ENCODE peak calls at places on chromosomes 5 and 9, in ten cellular contexts. N is astrocyte of the spinal cord, S is AG04449, O is kidney, Z is B cell, B is endothelial cell, G is GM12865, F is transverse colon, I is Calu3, L is uterus. Q is an unnamed sample.
A peak's percentile ranks its signal among the peaks of the same experiment; 100 is the strongest.

GRCh38 chr5:176589039-176589769 is 20.8 kb downstream of the GPRIN1 start:
- DNase-seq in N (no peak), S (no peak), O (no peak), Z (no peak), B (no peak), G (no peak), F (no peak), I (no peak), L (no peak), Q (no peak)

GRCh38 chr5:157473383-157474370 is 13.7 kb downstream of the NIPAL4 start:
- DNase-seq in N (peak; percentile 45), S (peak; percentile 67), O (no peak), Z (no peak), B (no peak), G (no peak), F (no peak), I (no peak), L (no peak), Q (no peak)

GRCh38 chr9:106697799-106698591 is 165.0 kb upstream of the ZNF462 start:
- DNase-seq in N (peak; percentile 55), S (peak; percentile 52), O (peak; percentile 88), Z (no peak), B (no peak), G (no peak), F (peak; percentile 39), I (peak; percentile 40), L (peak; percentile 67), Q (no peak)

GRCh38 chr9:106980551-106981101 is 117.7 kb downstream of the ZNF462 start:
- DNase-seq in N (peak; percentile 24), S (no peak), O (no peak), Z (no peak), B (no peak), G (peak; percentile 30), F (no peak), I (no peak), L (no peak), Q (no peak)

GRCh38 chr5:107993341-107993740 is 322.6 kb upstream of the EFNA5 start:
- DNase-seq in N (no peak), S (no peak), O (no peak), Z (no peak), B (no peak), G (no peak), F (no peak), I (no peak), L (no peak), Q (no peak)

GRCh38 chr9:1207681-1208080 is 157.5 kb downstream of the DMRT2 start:
- DNase-seq in N (peak; percentile 44), S (peak; percentile 80), O (no peak), Z (no peak), B (no peak), G (no peak), F (no peak), I (no peak), L (peak; percentile 46), Q (no peak)

GRCh38 chr5:18281947-18282557 is 647.8 kb downstream of the TAF11L14 start:
- DNase-seq in N (peak; percentile 65), S (peak; percentile 9), O (no peak), Z (no peak), B (no peak), G (peak; percentile 8), F (no peak), I (no peak), L (no peak), Q (no peak)

GRCh38 chr5:65017636-65018035 is 248.9 kb downstream of the CWC27 start:
- DNase-seq in N (peak; percentile 81), S (no peak), O (no peak), Z (no peak), B (no peak), G (no peak), F (no peak), I (no peak), L (no peak), Q (no peak)

GRCh38 chr5:53560028-53560427 is 411 bp upstream of the NDUFS4 start:
- DNase-seq in N (no peak), S (no peak), O (no peak), Z (no peak), B (no peak), G (no peak), F (no peak), I (no peak), L (no peak), Q (no peak)

GRCh38 chr5:118506453-118506852 is 481.9 kb downstream of the DTWD2 start:
- DNase-seq in N (no peak), S (no peak), O (no peak), Z (no peak), B (no peak), G (peak; percentile 59), F (no peak), I (no peak), L (no peak), Q (no peak)

GRCh38 chr5:31757813-31758212 is 118.9 kb downstream of the PDZD2 start:
- DNase-seq in N (no peak), S (no peak), O (no peak), Z (no peak), B (no peak), G (no peak), F (no peak), I (no peak), L (no peak), Q (no peak)

GRCh38 chr5:66224273-66224672 is 80.2 kb downstream of the SREK1 start:
- DNase-seq in N (no peak), S (no peak), O (no peak), Z (no peak), B (no peak), G (no peak), F (no peak), I (no peak), L (no peak), Q (no peak)

GRCh38 chr5:139272471-139273321 is 20.8 kb upstream of the MATR3 start:
- DNase-seq in N (peak; percentile 32), S (no peak), O (no peak), Z (no peak), B (no peak), G (peak; percentile 64), F (peak; percentile 85), I (peak; percentile 65), L (no peak), Q (no peak)

GRCh38 chr9:127651697-127652610 is 39.9 kb downstream of the STXBP1 start:
- DNase-seq in N (no peak), S (no peak), O (no peak), Z (no peak), B (no peak), G (no peak), F (no peak), I (no peak), L (no peak), Q (no peak)

GRCh38 chr9:21404146-21404545 is 4.8 kb upstream of the IFNA8 start:
- DNase-seq in N (no peak), S (no peak), O (no peak), Z (no peak), B (no peak), G (no peak), F (no peak), I (no peak), L (no peak), Q (no peak)

GRCh38 chr5:160118349-160119141 is 705 bp downstream of the PWWP2A start:
- DNase-seq in N (no peak), S (no peak), O (no peak), Z (peak; percentile 81), B (no peak), G (peak; percentile 46), F (peak; percentile 60), I (peak; percentile 44), L (peak; percentile 59), Q (peak; percentile 33)

GRCh38 chr9:97525451-97525850 is 24.0 kb downstream of the TMOD1 start:
- DNase-seq in N (no peak), S (peak; percentile 14), O (no peak), Z (no peak), B (no peak), G (peak; percentile 40), F (no peak), I (no peak), L (no peak), Q (no peak)

GRCh38 chr5:59587489-59588337 is 305.8 kb downstream of the PDE4D start:
- DNase-seq in N (peak; percentile 87), S (no peak), O (peak; percentile 86), Z (no peak), B (peak; percentile 65), G (no peak), F (peak; percentile 79), I (peak; percentile 77), L (peak; percentile 25), Q (peak; percentile 39)
- TF ChIP-seq CTCF in N (peak; percentile 52), S (peak; percentile 31), O (no peak), Z (no peak), B (no peak), G (no peak), F (no peak), I (no peak), L (no peak), Q (peak; percentile 27)

DNA sequence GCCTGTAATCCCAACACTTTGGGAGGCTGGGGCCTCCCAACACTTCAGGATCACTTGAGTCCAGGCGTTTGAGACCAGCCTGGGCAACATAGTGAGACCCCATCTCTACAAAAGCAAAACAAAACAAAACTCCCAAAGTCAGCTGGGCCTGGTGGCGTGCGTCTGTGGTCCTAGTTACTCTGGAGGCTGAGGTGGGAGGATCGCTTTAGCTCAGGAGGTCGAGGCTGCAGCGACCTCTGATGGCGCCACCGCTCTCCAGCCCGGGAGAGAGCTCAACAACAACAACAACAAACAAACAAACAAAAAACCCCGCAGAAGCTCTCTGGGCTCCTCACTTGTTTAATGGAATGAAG is 528 bp downstream of the ACOT12 start:
- DNase-seq in N (no peak), S (no peak), O (no peak), Z (no peak), B (no peak), G (no peak), F (no peak), I (no peak), L (no peak), Q (no peak)
- TF ChIP-seq CTCF in N (peak; percentile 5), S (no peak), O (no peak), Z (no peak), B (no peak), G (no peak), F (no peak), I (no peak), L (no peak), Q (no peak)

DNA sequence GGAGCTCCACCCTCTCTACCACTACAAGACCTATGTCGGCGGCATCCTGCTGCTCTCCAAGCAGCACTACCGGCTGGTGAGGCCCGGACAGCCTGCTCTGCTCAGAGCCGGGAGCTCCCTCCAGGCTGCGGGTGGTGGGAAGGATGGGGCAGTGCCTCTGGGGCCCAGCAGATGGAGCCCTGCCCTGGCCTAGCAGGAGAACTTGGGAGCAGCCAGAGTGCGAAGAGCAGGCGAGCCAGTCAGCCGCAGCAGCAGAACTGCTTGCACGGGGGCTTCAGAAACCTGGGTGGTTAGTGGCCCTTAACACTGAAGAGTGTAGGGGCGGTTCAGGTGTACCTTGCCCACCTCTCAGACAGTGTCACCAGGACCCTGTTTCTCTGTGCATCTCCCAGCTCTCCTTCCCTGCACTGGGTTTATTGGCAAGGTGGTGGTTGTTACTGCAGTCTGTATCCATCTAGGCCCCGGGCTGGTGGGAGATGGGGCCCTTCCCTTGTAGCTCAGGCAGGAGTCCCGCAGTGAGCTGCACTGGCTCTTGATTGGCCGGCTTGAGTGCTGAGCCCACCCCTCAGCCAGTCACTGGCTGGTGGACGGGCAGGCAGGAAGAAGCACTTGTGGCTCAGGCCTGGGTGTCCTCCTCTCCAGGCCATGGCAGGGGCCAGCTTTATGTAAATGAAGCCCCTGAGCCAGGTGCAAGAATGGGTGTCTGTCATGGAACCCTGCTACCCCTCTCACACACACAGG is 7.7 kb downstream of the B4GALT7 start:
- DNase-seq in N (peak; percentile 85), S (no peak), O (peak; percentile 90), Z (peak; percentile 79), B (peak; percentile 90), G (peak; percentile 56), F (peak; percentile 83), I (peak; percentile 90), L (peak; percentile 72), Q (peak; percentile 76)
- TF ChIP-seq CTCF in N (peak; percentile 97), S (peak; percentile 98), O (peak; percentile 65), Z (peak; percentile 76), B (peak; percentile 62), G (peak; percentile 70), F (peak; percentile 78), I (peak; percentile 79), L (peak; percentile 76), Q (peak; percentile 92)

GRCh38 chr9:12775963-12776774 is 1.3 kb downstream of the LURAP1L start:
- DNase-seq in N (peak; percentile 88), S (no peak), O (peak; percentile 94), Z (no peak), B (peak; percentile 60), G (peak; percentile 56), F (peak; percentile 89), I (peak; percentile 83), L (peak; percentile 78), Q (peak; percentile 49)
- TF ChIP-seq CTCF in N (peak; percentile 60), S (peak; percentile 72), O (peak; percentile 49), Z (no peak), B (no peak), G (no peak), F (peak; percentile 34), I (peak; percentile 12), L (peak; percentile 56), Q (peak; percentile 57)